ENCODE peak calls at places on chromosomes 7 and 10, in ten cellular contexts. L is stomach; F is B cell; N is AG04449; T is foreskin fibroblast; E is heart left ventricle; O is CD4-positive, alpha-beta T cell; H is AG09309; V is HFFc6; I is GM20000. G is an unnamed sample.
A peak's percentile ranks its signal among the peaks of the same experiment; 100 is the strongest.

GRCh38 chr10:6036861-6037321 is 25.3 kb downstream of the IL2RA start:
- DNase-seq in L (no peak), F (no peak), N (no peak), T (no peak), E (no peak), O (no peak), H (no peak), V (no peak), I (peak; percentile 45), G (no peak)

GRCh38 chr7:52184006-52184703 is 851.3 kb upstream of the POM121L12 start:
- DNase-seq in L (no peak), F (no peak), N (no peak), T (no peak), E (no peak), O (no peak), H (no peak), V (no peak), I (no peak), G (no peak)

GRCh38 chr7:119935418-119936025 is 337.5 kb upstream of the KCND2 start:
- DNase-seq in L (no peak), F (no peak), N (no peak), T (peak; percentile 54), E (no peak), O (no peak), H (no peak), V (peak; percentile 11), I (peak; percentile 18), G (no peak)

GRCh38 chr10:119270893-119271361 is 63.6 kb downstream of the GRK5 start:
- DNase-seq in L (peak; percentile 91), F (peak; percentile 76), N (no peak), T (no peak), E (peak; percentile 95), O (peak; percentile 49), H (no peak), V (no peak), I (peak; percentile 80), G (peak; percentile 88)

GRCh38 chr10:114401195-114401741 is 3.0 kb downstream of the AFAP1L2 start:
- DNase-seq in L (peak; percentile 49), F (no peak), N (no peak), T (peak; percentile 73), E (peak; percentile 79), O (no peak), H (peak; percentile 62), V (peak; percentile 54), I (no peak), G (no peak)

GRCh38 chr10:122521011-122521410 is 39.5 kb upstream of the DMBT1 start:
- DNase-seq in L (no peak), F (no peak), N (no peak), T (peak; percentile 42), E (no peak), O (no peak), H (no peak), V (no peak), I (no peak), G (no peak)

GRCh38 chr7:77442631-77443420 is 26.7 kb upstream of the GSAP start:
- DNase-seq in L (no peak), F (no peak), N (no peak), T (peak; percentile 78), E (no peak), O (no peak), H (no peak), V (peak; percentile 65), I (no peak), G (no peak)

GRCh38 chr10:88254091-88254490 is 329.0 kb downstream of the RNLS start:
- DNase-seq in L (no peak), F (no peak), N (no peak), T (peak; percentile 94), E (peak; percentile 41), O (no peak), H (peak; percentile 57), V (peak; percentile 78), I (no peak), G (no peak)

GRCh38 chr10:79239930-79240713 is 107.1 kb upstream of the PPIF start:
- DNase-seq in L (no peak), F (no peak), N (no peak), T (no peak), E (no peak), O (no peak), H (no peak), V (no peak), I (no peak), G (no peak)

GRCh38 chr10:100828744-100829102 is 83.3 kb downstream of the PAX2 start:
- DNase-seq in L (no peak), F (peak; percentile 46), N (no peak), T (no peak), E (no peak), O (no peak), H (no peak), V (no peak), I (peak; percentile 83), G (no peak)

GRCh38 chr7:48109848-48110663 is 21.0 kb downstream of the UPP1 start:
- DNase-seq in L (peak; percentile 86), F (peak; percentile 86), N (no peak), T (peak; percentile 69), E (peak; percentile 70), O (peak; percentile 87), H (no peak), V (peak; percentile 31), I (peak; percentile 77), G (peak; percentile 66)

GRCh38 chr10:88062385-88062784 is 199.0 kb downstream of the PTEN start:
- DNase-seq in L (no peak), F (no peak), N (no peak), T (no peak), E (no peak), O (no peak), H (no peak), V (no peak), I (peak; percentile 49), G (no peak)

GRCh38 chr7:127066974-127067373 is 185.8 kb downstream of the GRM8 start:
- DNase-seq in L (no peak), F (no peak), N (no peak), T (no peak), E (no peak), O (no peak), H (no peak), V (no peak), I (no peak), G (no peak)

GRCh38 chr10:102632394-102633062 is 11.8 kb upstream of the TRIM8 start:
- DNase-seq in L (no peak), F (no peak), N (no peak), T (peak; percentile 65), E (peak; percentile 27), O (no peak), H (no peak), V (no peak), I (no peak), G (no peak)
- TF ChIP-seq CTCF in L (no peak), F (no peak), N (peak; percentile 2), T (no peak), E (no peak), O (no peak), H (peak; percentile 8), V (no peak), I (no peak), G (no peak)

GRCh38 chr7:144057954-144058353 is 9.2 kb downstream of the OR2A5 start:
- DNase-seq in L (no peak), F (no peak), N (no peak), T (peak; percentile 1), E (no peak), O (no peak), H (no peak), V (peak; percentile 31), I (no peak), G (no peak)

GRCh38 chr7:144069511-144069910 is at the start of gene OR2A25:
- DNase-seq in L (no peak), F (no peak), N (no peak), T (no peak), E (no peak), O (no peak), H (no peak), V (no peak), I (no peak), G (no peak)

GRCh38 chr7:144063710-144064109 is 5.9 kb upstream of the OR2A25 start:
- DNase-seq in L (no peak), F (no peak), N (no peak), T (no peak), E (no peak), O (no peak), H (no peak), V (no peak), I (peak; percentile 5), G (no peak)
- TF ChIP-seq CTCF in L (no peak), F (no peak), N (no peak), T (peak; percentile 11), E (no peak), O (no peak), H (peak; percentile 24), V (peak; percentile 13), I (no peak), G (no peak)

GRCh38 chr7:2649991-2650390 is 18.2 kb downstream of the TTYH3 start:
- DNase-seq in L (no peak), F (no peak), N (no peak), T (no peak), E (no peak), O (no peak), H (no peak), V (no peak), I (no peak), G (no peak)

GRCh38 chr7:2652736-2653060 is 20.9 kb downstream of the TTYH3 start:
- DNase-seq in L (no peak), F (no peak), N (no peak), T (no peak), E (no peak), O (no peak), H (no peak), V (no peak), I (no peak), G (no peak)

GRCh38 chr7:2651847-2652735 is 20.3 kb downstream of the TTYH3 start:
- DNase-seq in L (no peak), F (no peak), N (no peak), T (no peak), E (no peak), O (no peak), H (no peak), V (no peak), I (no peak), G (no peak)

GRCh38 chr7:2650451-2650850 is 18.7 kb downstream of the TTYH3 start:
- DNase-seq in L (no peak), F (no peak), N (no peak), T (no peak), E (no peak), O (no peak), H (no peak), V (no peak), I (no peak), G (no peak)

DNA sequence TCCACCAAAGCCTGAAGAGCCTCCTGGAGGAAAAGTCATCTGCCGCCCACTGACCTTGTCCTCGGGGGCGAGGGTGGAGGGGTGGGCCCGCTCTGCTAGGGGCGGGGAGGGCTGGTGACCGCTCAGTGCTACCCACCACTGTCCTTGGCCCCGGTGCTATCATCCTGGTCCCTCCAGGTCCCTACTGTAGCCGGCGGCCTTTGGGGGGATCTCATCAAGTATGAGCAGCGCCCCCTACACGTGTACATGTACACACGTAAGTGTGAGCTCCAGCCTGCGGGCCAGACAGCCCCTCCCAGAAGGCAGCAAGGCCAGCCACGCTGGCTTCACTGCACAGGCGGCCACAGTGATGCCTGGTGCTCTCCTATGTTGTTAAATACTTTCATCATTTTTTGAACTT is 19.6 kb downstream of the TTYH3 start:
- DNase-seq in L (no peak), F (no peak), N (no peak), T (peak; percentile 41), E (no peak), O (no peak), H (no peak), V (no peak), I (no peak), G (no peak)
- TF ChIP-seq CTCF in L (no peak), F (no peak), N (no peak), T (no peak), E (no peak), O (no peak), H (no peak), V (peak; percentile 59), I (no peak), G (peak; percentile 22)

GRCh38 chr10:103761075-103761920 is 94.1 kb downstream of the SH3PXD2A start:
- DNase-seq in L (no peak), F (no peak), N (no peak), T (no peak), E (no peak), O (no peak), H (no peak), V (no peak), I (no peak), G (no peak)
- TF ChIP-seq CTCF in L (no peak), F (no peak), N (no peak), T (no peak), E (no peak), O (no peak), H (no peak), V (no peak), I (no peak), G (no peak)

G was measured in CD14-positive monocyte.